ENCODE peak calls at places on chromosome X, in five cellular contexts. P, E, H, T and W are unnamed samples.

GRCh38 chrX:30580641-30581040 is 3.1 kb upstream of the TASL start:
- DNase-seq in P (no peak), E (no peak), H (no peak), T (no peak), W (no peak)

GRCh38 chrX:136162827-136163427 is 15.6 kb downstream of the FHL1 start:
- DNase-seq in P (peak), E (no peak), H (peak), T (peak), W (peak)

GRCh38 chrX:14936561-14936960 is 63.3 kb downstream of the MOSPD2 start:
- DNase-seq in P (no peak), E (peak), H (no peak), T (no peak), W (peak)

GRCh38 chrX:138710311-138710791 is 1.2 kb downstream of the FGF13 start:
- DNase-seq in P (no peak), E (no peak), H (peak), T (no peak), W (no peak)

GRCh38 chrX:45401923-45402322 is 201.2 kb upstream of the DIPK2B start:
- DNase-seq in P (no peak), E (no peak), H (no peak), T (no peak), W (no peak)

GRCh38 chrX:41332988-41333743 is 796 bp upstream of the DDX3X start:
- DNase-seq in P (peak), E (peak), H (peak), T (peak), W (peak)

GRCh38 chrX:134173541-134174272 is 63.3 kb upstream of the CCDC160 start:
- DNase-seq in P (no peak), E (no peak), H (peak), T (no peak), W (no peak)

GRCh38 chrX:70262952-70263567 is 3.1 kb upstream of the P2RY4 start:
- DNase-seq in P (peak), E (peak), H (peak), T (peak), W (no peak)

GRCh38 chrX:43559643-43560042 is 96.5 kb upstream of the MAOA start:
- DNase-seq in P (peak), E (peak), H (peak), T (peak), W (peak)

GRCh38 chrX:17022205-17022604 is 75.7 kb downstream of the REPS2 start:
- DNase-seq in P (no peak), E (peak), H (no peak), T (no peak), W (no peak)

GRCh38 chrX:143633530-143634372 is 2.1 kb downstream of the SLITRK4 start:
- DNase-seq in P (no peak), E (no peak), H (peak), T (no peak), W (peak)

GRCh38 chrX:13693341-13693871 is 4.5 kb downstream of the RAB9A start:
- DNase-seq in P (no peak), E (no peak), H (peak), T (no peak), W (no peak)

GRCh38 chrX:68504237-68504636 is 5.4 kb downstream of the YIPF6 start:
- DNase-seq in P (peak), E (no peak), H (no peak), T (no peak), W (no peak)

GRCh38 chrX:38305971-38306370 is 21.3 kb downstream of the RPGR start:
- DNase-seq in P (no peak), E (peak), H (no peak), T (no peak), W (no peak)

GRCh38 chrX:120309873-120310730 is 1.2 kb downstream of the TMEM255A start:
- DNase-seq in P (no peak), E (no peak), H (no peak), T (no peak), W (no peak)

GRCh38 chrX:44244008-44244407 is 99.5 kb downstream of the EFHC2 start:
- DNase-seq in P (peak), E (no peak), H (no peak), T (peak), W (peak)

GRCh38 chrX:56728752-56729151 is 291 bp upstream of the NBDY start:
- DNase-seq in P (peak), E (no peak), H (no peak), T (peak), W (no peak)

GRCh38 chrX:10007604-10008003 is 40.4 kb downstream of the CLDN34 start:
- DNase-seq in P (no peak), E (no peak), H (no peak), T (no peak), W (peak)

GRCh38 chrX:136781180-136781797 is 557 bp upstream of the ARHGEF6 start:
- DNase-seq in P (no peak), E (no peak), H (no peak), T (peak), W (peak)

GRCh38 chrX:131316260-131316659 is 27.2 kb upstream of the IGSF1 start:
- DNase-seq in P (no peak), E (no peak), H (no peak), T (no peak), W (no peak)

GRCh38 chrX:107537815-107538214 is 88.4 kb downstream of the FRMPD3 start:
- DNase-seq in P (peak), E (peak), H (peak), T (peak), W (no peak)

GRCh38 chrX:150542846-150543229 is 25.6 kb upstream of the MTM1 start:
- DNase-seq in P (no peak), E (no peak), H (no peak), T (no peak), W (no peak)

GRCh38 chrX:54042609-54043010 is 1.7 kb downstream of the PHF8 start:
- DNase-seq in P (peak), E (peak), H (peak), T (peak), W (peak)

GRCh38 chrX:48492293-48492910 is 16.4 kb upstream of the PORCN start:
- DNase-seq in P (no peak), E (no peak), H (no peak), T (no peak), W (peak)

GRCh38 chrX:53930513-53931380 is 113.5 kb downstream of the PHF8 start:
- DNase-seq in P (no peak), E (no peak), H (no peak), T (no peak), W (peak)

GRCh38 chrX:17613979-17614572 is 123.2 kb upstream of the SCML1 start:
- DNase-seq in P (peak), E (no peak), H (no peak), T (no peak), W (peak)

GRCh38 chrX:87409113-87409841 is 108.3 kb upstream of the KLHL4 start:
- DNase-seq in P (no peak), E (peak), H (no peak), T (no peak), W (peak)

GRCh38 chrX:109448539-109448938 is 33.3 kb downstream of the GUCY2F start:
- DNase-seq in P (no peak), E (peak), H (no peak), T (no peak), W (no peak)

GRCh38 chrX:68936608-68937007 is 107.8 kb downstream of the EFNB1 start:
- DNase-seq in P (no peak), E (peak), H (no peak), T (no peak), W (no peak)

GRCh38 chrX:37876716-37877115 is 29.3 kb upstream of the DYNLT3 start:
- DNase-seq in P (no peak), E (no peak), H (no peak), T (no peak), W (no peak)

GRCh38 chrX:129755779-129756650 is 17.2 kb downstream of the XPNPEP2 start:
- DNase-seq in P (peak), E (no peak), H (peak), T (peak), W (no peak)

GRCh38 chrX:40299028-40299479 is 201.3 kb upstream of the BCOR start:
- DNase-seq in P (no peak), E (peak), H (peak), T (peak), W (no peak)

GRCh38 chrX:153897899-153898298 is 6.6 kb upstream of the AVPR2 start:
- DNase-seq in P (no peak), E (no peak), H (no peak), T (no peak), W (no peak)

GRCh38 chrX:7759832-7760231 is 83.1 kb upstream of the VCX start:
- DNase-seq in P (no peak), E (no peak), H (no peak), T (no peak), W (no peak)

GRCh38 chrX:43940811-43941210 is 32.4 kb downstream of the NDP start:
- DNase-seq in P (no peak), E (peak), H (no peak), T (no peak), W (no peak)